ENCODE peak calls at places on chromosome 22, in ten cellular contexts. One of them, this sample, is unnamed.

GRCh38 chr22:50417544-50417943 is 57.3 kb downstream of the SBF1 start:
- DNase-seq in heart left ventricle: peak; percentile 37
- DNase-seq in PC-3: no peak
- DNase-seq in fibroblast of lung: peak; percentile 44
- DNase-seq in A549: no peak
- DNase-seq in neural progenitor cell: no peak
- DNase-seq in esophagus squamous epithelium: no peak
- DNase-seq in psoas muscle: no peak
- DNase-seq in left lung: no peak
- DNase-seq in dorsolateral prefrontal cortex: no peak
- DNase-seq in this sample: no peak

GRCh38 chr22:48167238-48167637 is 1404.8 kb downstream of the TBC1D22A start:
- DNase-seq in heart left ventricle: no peak
- DNase-seq in PC-3: no peak
- DNase-seq in fibroblast of lung: no peak
- DNase-seq in A549: no peak
- DNase-seq in neural progenitor cell: peak; percentile 69
- DNase-seq in esophagus squamous epithelium: no peak
- DNase-seq in psoas muscle: no peak
- DNase-seq in left lung: no peak
- DNase-seq in dorsolateral prefrontal cortex: no peak
- DNase-seq in this sample: no peak

GRCh38 chr22:21921184-21921721 is 31.4 kb downstream of the PPM1F start:
- DNase-seq in heart left ventricle: no peak
- DNase-seq in PC-3: no peak
- DNase-seq in fibroblast of lung: no peak
- DNase-seq in A549: no peak
- DNase-seq in neural progenitor cell: no peak
- DNase-seq in esophagus squamous epithelium: no peak
- DNase-seq in psoas muscle: no peak
- DNase-seq in left lung: no peak
- DNase-seq in dorsolateral prefrontal cortex: no peak
- DNase-seq in this sample: no peak

GRCh38 chr22:50289942-50290630 is 17.4 kb downstream of the PLXNB2 start:
- DNase-seq in heart left ventricle: no peak
- DNase-seq in PC-3: no peak
- DNase-seq in fibroblast of lung: no peak
- DNase-seq in A549: no peak
- DNase-seq in neural progenitor cell: no peak
- DNase-seq in esophagus squamous epithelium: no peak
- DNase-seq in psoas muscle: no peak
- DNase-seq in left lung: no peak
- DNase-seq in dorsolateral prefrontal cortex: no peak
- DNase-seq in this sample: no peak

GRCh38 chr22:37069319-37069718 is 17.8 kb downstream of the KCTD17 start:
- DNase-seq in heart left ventricle: no peak
- DNase-seq in PC-3: no peak
- DNase-seq in fibroblast of lung: no peak
- DNase-seq in A549: no peak
- DNase-seq in neural progenitor cell: no peak
- DNase-seq in esophagus squamous epithelium: no peak
- DNase-seq in psoas muscle: no peak
- DNase-seq in left lung: no peak
- DNase-seq in dorsolateral prefrontal cortex: no peak
- DNase-seq in this sample: no peak

GRCh38 chr22:20414450-20414849 is 20.5 kb downstream of the ZNF74 start:
- DNase-seq in heart left ventricle: no peak
- DNase-seq in PC-3: no peak
- DNase-seq in fibroblast of lung: no peak
- DNase-seq in A549: no peak
- DNase-seq in neural progenitor cell: no peak
- DNase-seq in esophagus squamous epithelium: no peak
- DNase-seq in psoas muscle: no peak
- DNase-seq in left lung: no peak
- DNase-seq in dorsolateral prefrontal cortex: no peak
- DNase-seq in this sample: no peak

GRCh38 chr22:42604403-42604802 is 10.3 kb downstream of the POLDIP3 start:
- DNase-seq in heart left ventricle: no peak
- DNase-seq in PC-3: no peak
- DNase-seq in fibroblast of lung: peak; percentile 59
- DNase-seq in A549: no peak
- DNase-seq in neural progenitor cell: no peak
- DNase-seq in esophagus squamous epithelium: no peak
- DNase-seq in psoas muscle: no peak
- DNase-seq in left lung: no peak
- DNase-seq in dorsolateral prefrontal cortex: no peak
- DNase-seq in this sample: no peak

GRCh38 chr22:49951986-49952896 is 8.3 kb upstream of the PIM3 start:
- DNase-seq in heart left ventricle: no peak
- DNase-seq in PC-3: peak; percentile 36
- DNase-seq in fibroblast of lung: peak; percentile 87
- DNase-seq in A549: peak; percentile 58
- DNase-seq in neural progenitor cell: no peak
- DNase-seq in esophagus squamous epithelium: no peak
- DNase-seq in psoas muscle: no peak
- DNase-seq in left lung: no peak
- DNase-seq in dorsolateral prefrontal cortex: no peak
- DNase-seq in this sample: peak; percentile 26

GRCh38 chr22:40247976-40248375 is 70.3 kb downstream of the TNRC6B start:
- DNase-seq in heart left ventricle: no peak
- DNase-seq in PC-3: no peak
- DNase-seq in fibroblast of lung: no peak
- DNase-seq in A549: no peak
- DNase-seq in neural progenitor cell: no peak
- DNase-seq in esophagus squamous epithelium: no peak
- DNase-seq in psoas muscle: no peak
- DNase-seq in left lung: no peak
- DNase-seq in dorsolateral prefrontal cortex: no peak
- DNase-seq in this sample: no peak

GRCh38 chr22:47036352-47036751 is 273.9 kb downstream of the TBC1D22A start:
- DNase-seq in heart left ventricle: no peak
- DNase-seq in PC-3: no peak
- DNase-seq in fibroblast of lung: no peak
- DNase-seq in A549: no peak
- DNase-seq in neural progenitor cell: no peak
- DNase-seq in esophagus squamous epithelium: no peak
- DNase-seq in psoas muscle: no peak
- DNase-seq in left lung: no peak
- DNase-seq in dorsolateral prefrontal cortex: no peak
- DNase-seq in this sample: no peak

GRCh38 chr22:27776410-27776958 is 25.1 kb downstream of the MN1 start:
- DNase-seq in heart left ventricle: no peak
- DNase-seq in PC-3: no peak
- DNase-seq in fibroblast of lung: peak; percentile 70
- DNase-seq in A549: no peak
- DNase-seq in neural progenitor cell: peak; percentile 90
- DNase-seq in esophagus squamous epithelium: no peak
- DNase-seq in psoas muscle: peak; percentile 26
- DNase-seq in left lung: no peak
- DNase-seq in dorsolateral prefrontal cortex: no peak
- DNase-seq in this sample: no peak

GRCh38 chr22:35739642-35740041 is 22.0 kb downstream of the APOL5 start:
- DNase-seq in heart left ventricle: no peak
- DNase-seq in PC-3: peak; percentile 15
- DNase-seq in fibroblast of lung: no peak
- DNase-seq in A549: peak; percentile 44
- DNase-seq in neural progenitor cell: peak; percentile 44
- DNase-seq in esophagus squamous epithelium: no peak
- DNase-seq in psoas muscle: no peak
- DNase-seq in left lung: no peak
- DNase-seq in dorsolateral prefrontal cortex: no peak
- DNase-seq in this sample: no peak
- TF ChIP-seq CTCF in heart left ventricle: peak; percentile 28
- TF ChIP-seq CTCF in PC-3: peak; percentile 39
- TF ChIP-seq CTCF in fibroblast of lung: peak; percentile 39
- TF ChIP-seq CTCF in A549: peak; percentile 12
- TF ChIP-seq CTCF in neural progenitor cell: peak; percentile 35
- TF ChIP-seq CTCF in esophagus squamous epithelium: no peak
- TF ChIP-seq CTCF in psoas muscle: peak; percentile 41
- TF ChIP-seq CTCF in left lung: no peak
- TF ChIP-seq CTCF in dorsolateral prefrontal cortex: no peak
- TF ChIP-seq CTCF in this sample: no peak

GRCh38 chr22:26435327-26436093 is 6.5 kb downstream of the ASPHD2 start:
- DNase-seq in heart left ventricle: no peak
- DNase-seq in PC-3: no peak
- DNase-seq in fibroblast of lung: no peak
- DNase-seq in A549: no peak
- DNase-seq in neural progenitor cell: no peak
- DNase-seq in esophagus squamous epithelium: no peak
- DNase-seq in psoas muscle: no peak
- DNase-seq in left lung: no peak
- DNase-seq in dorsolateral prefrontal cortex: no peak
- DNase-seq in this sample: no peak

GRCh38 chr22:26433805-26434204 is 4.7 kb downstream of the ASPHD2 start:
- DNase-seq in heart left ventricle: no peak
- DNase-seq in PC-3: no peak
- DNase-seq in fibroblast of lung: no peak
- DNase-seq in A549: no peak
- DNase-seq in neural progenitor cell: no peak
- DNase-seq in esophagus squamous epithelium: no peak
- DNase-seq in psoas muscle: no peak
- DNase-seq in left lung: no peak
- DNase-seq in dorsolateral prefrontal cortex: no peak
- DNase-seq in this sample: no peak

GRCh38 chr22:26436903-26437515 is 7.9 kb downstream of the ASPHD2 start:
- DNase-seq in heart left ventricle: no peak
- DNase-seq in PC-3: peak; percentile 32
- DNase-seq in fibroblast of lung: no peak
- DNase-seq in A549: no peak
- DNase-seq in neural progenitor cell: no peak
- DNase-seq in esophagus squamous epithelium: no peak
- DNase-seq in psoas muscle: no peak
- DNase-seq in left lung: no peak
- DNase-seq in dorsolateral prefrontal cortex: no peak
- DNase-seq in this sample: no peak

GRCh38 chr22:26439559-26439958 is 10.5 kb downstream of the ASPHD2 start:
- DNase-seq in heart left ventricle: no peak
- DNase-seq in PC-3: no peak
- DNase-seq in fibroblast of lung: no peak
- DNase-seq in A549: no peak
- DNase-seq in neural progenitor cell: no peak
- DNase-seq in esophagus squamous epithelium: no peak
- DNase-seq in psoas muscle: no peak
- DNase-seq in left lung: no peak
- DNase-seq in dorsolateral prefrontal cortex: no peak
- DNase-seq in this sample: no peak

GRCh38 chr22:26438006-26438405 is 8.9 kb downstream of the ASPHD2 start:
- DNase-seq in heart left ventricle: no peak
- DNase-seq in PC-3: no peak
- DNase-seq in fibroblast of lung: no peak
- DNase-seq in A549: no peak
- DNase-seq in neural progenitor cell: peak; percentile 23
- DNase-seq in esophagus squamous epithelium: no peak
- DNase-seq in psoas muscle: no peak
- DNase-seq in left lung: no peak
- DNase-seq in dorsolateral prefrontal cortex: no peak
- DNase-seq in this sample: no peak
- H3K27ac ChIP-seq in heart left ventricle: no peak overlapping the region
- H3K27ac ChIP-seq in PC-3: no peak overlapping the region
- H3K27ac ChIP-seq in fibroblast of lung: no peak overlapping the region
- H3K27ac ChIP-seq in A549: no peak overlapping the region
- H3K27ac ChIP-seq in neural progenitor cell: no peak overlapping the region
- H3K27ac ChIP-seq in esophagus squamous epithelium: peak overlapping the region; percentile 75
- H3K27ac ChIP-seq in psoas muscle: no peak overlapping the region
- H3K27ac ChIP-seq in left lung: no peak overlapping the region
- H3K27ac ChIP-seq in dorsolateral prefrontal cortex: no peak overlapping the region
- H3K27ac ChIP-seq in this sample: peak overlapping the region; percentile 28

GRCh38 chr22:39216143-39216490 is 28.7 kb downstream of the PDGFB start:
- DNase-seq in heart left ventricle: no peak
- DNase-seq in PC-3: no peak
- DNase-seq in fibroblast of lung: no peak
- DNase-seq in A549: no peak
- DNase-seq in neural progenitor cell: no peak
- DNase-seq in esophagus squamous epithelium: no peak
- DNase-seq in psoas muscle: no peak
- DNase-seq in left lung: peak; percentile 18
- DNase-seq in dorsolateral prefrontal cortex: no peak
- DNase-seq in this sample: no peak
- TF ChIP-seq CTCF in heart left ventricle: no peak
- TF ChIP-seq CTCF in PC-3: no peak
- TF ChIP-seq CTCF in fibroblast of lung: no peak
- TF ChIP-seq CTCF in A549: no peak
- TF ChIP-seq CTCF in neural progenitor cell: no peak
- TF ChIP-seq CTCF in esophagus squamous epithelium: no peak
- TF ChIP-seq CTCF in psoas muscle: no peak
- TF ChIP-seq CTCF in left lung: no peak
- TF ChIP-seq CTCF in dorsolateral prefrontal cortex: no peak
- TF ChIP-seq CTCF in this sample: no peak

GRCh38 chr22:38174626-38175025 is 7.0 kb downstream of the PLA2G6 start:
- DNase-seq in heart left ventricle: no peak
- DNase-seq in PC-3: no peak
- DNase-seq in fibroblast of lung: no peak
- DNase-seq in A549: no peak
- DNase-seq in neural progenitor cell: no peak
- DNase-seq in esophagus squamous epithelium: no peak
- DNase-seq in psoas muscle: no peak
- DNase-seq in left lung: no peak
- DNase-seq in dorsolateral prefrontal cortex: no peak
- DNase-seq in this sample: no peak
- H3K27ac ChIP-seq in heart left ventricle: no peak overlapping the region
- H3K27ac ChIP-seq in PC-3: no peak overlapping the region
- H3K27ac ChIP-seq in fibroblast of lung: no peak overlapping the region
- H3K27ac ChIP-seq in A549: no peak overlapping the region
- H3K27ac ChIP-seq in neural progenitor cell: no peak overlapping the region
- H3K27ac ChIP-seq in esophagus squamous epithelium: peak overlapping the region; percentile 3
- H3K27ac ChIP-seq in psoas muscle: peak overlapping the region; percentile 99
- H3K27ac ChIP-seq in left lung: no peak overlapping the region
- H3K27ac ChIP-seq in dorsolateral prefrontal cortex: no peak overlapping the region
- H3K27ac ChIP-seq in this sample: peak overlapping the region; percentile 90

GRCh38 chr22:23010430-23010829 is 59.9 kb upstream of the GNAZ start:
- DNase-seq in heart left ventricle: no peak
- DNase-seq in PC-3: no peak
- DNase-seq in fibroblast of lung: no peak
- DNase-seq in A549: no peak
- DNase-seq in neural progenitor cell: no peak
- DNase-seq in esophagus squamous epithelium: no peak
- DNase-seq in psoas muscle: no peak
- DNase-seq in left lung: no peak
- DNase-seq in dorsolateral prefrontal cortex: no peak
- DNase-seq in this sample: no peak
- TF ChIP-seq CTCF in heart left ventricle: no peak
- TF ChIP-seq CTCF in PC-3: no peak
- TF ChIP-seq CTCF in fibroblast of lung: no peak
- TF ChIP-seq CTCF in A549: no peak
- TF ChIP-seq CTCF in neural progenitor cell: no peak
- TF ChIP-seq CTCF in esophagus squamous epithelium: no peak
- TF ChIP-seq CTCF in psoas muscle: no peak
- TF ChIP-seq CTCF in left lung: no peak
- TF ChIP-seq CTCF in dorsolateral prefrontal cortex: no peak
- TF ChIP-seq CTCF in this sample: no peak

GRCh38 chr22:29463487-29464088 is 16.4 kb upstream of the NEFH start:
- DNase-seq in heart left ventricle: no peak
- DNase-seq in PC-3: no peak
- DNase-seq in fibroblast of lung: no peak
- DNase-seq in A549: no peak
- DNase-seq in neural progenitor cell: no peak
- DNase-seq in esophagus squamous epithelium: no peak
- DNase-seq in psoas muscle: no peak
- DNase-seq in left lung: no peak
- DNase-seq in dorsolateral prefrontal cortex: no peak
- DNase-seq in this sample: no peak
- H3K27ac ChIP-seq in heart left ventricle: no peak overlapping the region
- H3K27ac ChIP-seq in PC-3: no peak overlapping the region
- H3K27ac ChIP-seq in fibroblast of lung: no peak overlapping the region
- H3K27ac ChIP-seq in A549: no peak overlapping the region
- H3K27ac ChIP-seq in neural progenitor cell: no peak overlapping the region
- H3K27ac ChIP-seq in esophagus squamous epithelium: no peak overlapping the region
- H3K27ac ChIP-seq in psoas muscle: no peak overlapping the region
- H3K27ac ChIP-seq in left lung: no peak overlapping the region
- H3K27ac ChIP-seq in dorsolateral prefrontal cortex: no peak overlapping the region
- H3K27ac ChIP-seq in this sample: no peak overlapping the region

GRCh38 chr22:25777870-25778269 is 35.9 kb downstream of the MYO18B start:
- DNase-seq in heart left ventricle: no peak
- DNase-seq in PC-3: peak; percentile 54
- DNase-seq in fibroblast of lung: peak; percentile 36
- DNase-seq in A549: peak; percentile 69
- DNase-seq in neural progenitor cell: peak; percentile 45
- DNase-seq in esophagus squamous epithelium: no peak
- DNase-seq in psoas muscle: no peak
- DNase-seq in left lung: no peak
- DNase-seq in dorsolateral prefrontal cortex: peak; percentile 12
- DNase-seq in this sample: peak; percentile 20
- TF ChIP-seq CTCF in heart left ventricle: peak; percentile 23
- TF ChIP-seq CTCF in PC-3: peak; percentile 41
- TF ChIP-seq CTCF in fibroblast of lung: peak; percentile 55
- TF ChIP-seq CTCF in A549: peak; percentile 43
- TF ChIP-seq CTCF in neural progenitor cell: peak; percentile 43
- TF ChIP-seq CTCF in esophagus squamous epithelium: no peak
- TF ChIP-seq CTCF in psoas muscle: peak; percentile 14
- TF ChIP-seq CTCF in left lung: no peak
- TF ChIP-seq CTCF in dorsolateral prefrontal cortex: peak; percentile 24
- TF ChIP-seq CTCF in this sample: peak; percentile 14